ENCODE peak calls at places on chromosomes 2 and 18, in seven cellular contexts. H is CD8-positive, alpha-beta T cell; N is endothelial cell of umbilical vein; X is cardiac muscle cell; C is A549; U is heart right ventricle; E is colonic mucosa. A is an unnamed sample.

GRCh38 chr2:182173944-182174622 is 188.4 kb downstream of the PPP1R1C start:
- DNase-seq in H (no peak), X (no peak), U (no peak), E (no peak), N (no peak), C (no peak), A (no peak)

GRCh38 chr2:237704476-237705224 is 77.3 kb downstream of the LRRFIP1 start:
- DNase-seq in H (peak), E (no peak), X (peak), C (no peak), N (peak), U (no peak), A (no peak)

GRCh38 chr2:207692206-207693065 is 19.0 kb upstream of the CCNYL1 start:
- DNase-seq in X (peak), U (no peak), N (peak), E (peak), H (peak), C (peak), A (no peak)

GRCh38 chr2:67733517-67733916 is 329.3 kb downstream of the C1D start:
- DNase-seq in E (no peak), X (peak), H (no peak), U (peak), N (peak), C (peak), A (no peak)

GRCh38 chr2:216858312-216858711 is 1.6 kb downstream of the TNP1 start:
- DNase-seq in N (no peak), H (no peak), U (no peak), C (no peak), E (no peak), X (no peak), A (no peak)

GRCh38 chr2:108583903-108584520 is 49.7 kb downstream of the LIMS1 start:
- DNase-seq in C (peak), E (peak), N (peak), H (peak), X (peak), U (no peak), A (no peak)

GRCh38 chr2:10449838-10450691 is 1.9 kb upstream of the ODC1 start:
- DNase-seq in C (peak), E (peak), H (no peak), X (peak), U (no peak), N (no peak), A (no peak)

GRCh38 chr2:105114551-105114950 is 76.7 kb downstream of the MRPS9 start:
- DNase-seq in H (no peak), C (peak), U (no peak), E (no peak), N (peak), X (peak), A (no peak)

GRCh38 chr2:67701011-67701410 is 303.9 kb downstream of the ETAA1 start:
- DNase-seq in U (no peak), H (no peak), N (no peak), X (no peak), C (no peak), E (no peak), A (no peak)

GRCh38 chr18:58373486-58373885 is 255.4 kb downstream of the ALPK2 start:
- DNase-seq in H (no peak), C (no peak), U (no peak), X (no peak), E (no peak), N (no peak), A (no peak)

GRCh38 chr18:69367104-69367503 is 33.6 kb upstream of the DOK6 start:
- DNase-seq in H (no peak), X (no peak), C (no peak), E (no peak), N (no peak), U (no peak), A (no peak)

GRCh38 chr2:109612991-109613921 is 510 bp downstream of the SEPTIN10 start:
- DNase-seq in H (no peak), E (peak), X (peak), C (peak), U (peak), N (peak), A (no peak)

GRCh38 chr2:42095923-42096408 is 48.1 kb downstream of the PKDCC start:
- DNase-seq in C (peak), U (peak), X (peak), E (peak), H (peak), N (peak), A (no peak)

GRCh38 chr2:181440919-181441318 is 16.3 kb upstream of the ITGA4 start:
- DNase-seq in U (no peak), X (no peak), C (no peak), N (no peak), E (no peak), H (no peak), A (no peak)

GRCh38 chr2:176653856-176654443 is 384.7 kb downstream of the MTX2 start:
- DNase-seq in X (peak), C (peak), H (peak), N (peak), U (peak), E (peak), A (peak)

GRCh38 chr2:24317491-24317920 is 42.8 kb downstream of the ITSN2 start:
- DNase-seq in C (no peak), U (peak), X (peak), N (peak), E (no peak), H (no peak), A (no peak)

GRCh38 chr2:236168110-236169067 is at the start of gene GBX2:
- DNase-seq in C (peak), X (peak), H (no peak), N (peak), E (peak), U (no peak), A (peak)

GRCh38 chr2:236170678-236171212 is 2.6 kb upstream of the GBX2 start:
- DNase-seq in C (no peak), U (no peak), E (no peak), H (no peak), X (no peak), N (no peak), A (no peak)

GRCh38 chr2:236167297-236168109 is 683 bp downstream of the GBX2 start:
- DNase-seq in H (no peak), N (peak), E (no peak), U (no peak), C (peak), X (peak), A (no peak)

GRCh38 chr2:236169741-236170654 is 1.8 kb upstream of the GBX2 start:
- DNase-seq in C (no peak), N (no peak), X (no peak), H (no peak), E (no peak), U (no peak), A (no peak)

DNA sequence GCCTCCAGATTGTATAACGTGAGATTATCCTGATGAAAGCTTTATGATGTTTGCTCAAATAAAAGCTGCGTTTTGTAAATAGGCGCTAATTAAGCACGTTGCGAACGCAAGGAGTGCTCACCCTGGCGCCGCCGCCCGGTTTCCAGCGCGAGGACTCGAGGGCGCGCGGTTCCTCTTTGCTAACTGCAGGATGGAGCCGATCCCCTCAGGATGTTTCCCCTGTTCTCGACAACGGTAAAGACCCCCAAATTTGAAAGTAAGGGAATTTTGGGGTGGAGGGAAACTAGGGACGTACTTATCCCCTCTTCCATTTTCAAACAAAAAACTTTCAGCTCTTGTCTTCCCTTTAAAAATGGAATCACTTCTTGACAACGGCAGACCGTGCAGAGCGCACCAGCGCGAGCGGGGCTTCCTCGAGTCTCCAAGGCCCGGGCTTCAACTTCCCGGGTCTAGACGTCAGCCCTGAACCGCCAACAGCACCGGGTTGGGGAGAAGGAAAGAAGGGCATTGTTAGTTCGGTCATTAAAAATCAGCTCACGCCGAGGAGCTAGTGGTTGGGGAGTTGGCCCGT is 1.1 kb upstream of the GBX2 start:
- DNase-seq in N (peak), X (no peak), C (no peak), E (no peak), U (no peak), H (no peak), A (no peak)
- H3K4me3 ChIP-seq in N (peak), X (no peak), C (no peak), E (no peak), U (no peak), H (no peak), A (no peak)

DNA sequence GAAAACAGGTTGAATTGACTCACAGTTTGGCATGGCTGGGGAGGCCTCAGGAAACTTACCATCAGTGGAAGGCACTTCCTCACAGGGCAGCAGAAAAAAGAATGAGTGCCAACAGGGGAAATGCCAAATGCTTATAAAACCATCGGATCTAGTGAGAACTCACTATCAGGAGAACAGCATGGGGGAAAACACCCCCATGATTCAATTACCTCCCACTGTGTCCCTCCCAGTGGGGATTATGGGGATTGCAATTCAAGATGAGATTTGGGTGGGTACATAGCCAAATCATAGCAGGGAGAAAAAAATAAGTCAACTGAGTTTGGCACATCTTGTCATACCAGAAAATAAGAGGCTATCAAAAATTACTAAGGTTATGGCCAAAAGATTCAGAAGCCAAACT is 96.3 kb downstream of the TRIP12 start:
- DNase-seq in E (no peak), C (no peak), U (no peak), X (no peak), H (no peak), N (peak), A (no peak)
- TF ChIP-seq CTCF in E (no peak), C (no peak), U (no peak), X (no peak), H (no peak), N (no peak), A (no peak)

GRCh38 chr2:69639246-69639645 is 4.3 kb downstream of the AAK1 start:
- DNase-seq in U (no peak), X (no peak), H (no peak), E (no peak), C (no peak), N (no peak), A (no peak)
- H3K27ac ChIP-seq in U (no peak), X (no peak), H (no peak), E (no peak), C (no peak), N (no peak), A (no peak)

DNA sequence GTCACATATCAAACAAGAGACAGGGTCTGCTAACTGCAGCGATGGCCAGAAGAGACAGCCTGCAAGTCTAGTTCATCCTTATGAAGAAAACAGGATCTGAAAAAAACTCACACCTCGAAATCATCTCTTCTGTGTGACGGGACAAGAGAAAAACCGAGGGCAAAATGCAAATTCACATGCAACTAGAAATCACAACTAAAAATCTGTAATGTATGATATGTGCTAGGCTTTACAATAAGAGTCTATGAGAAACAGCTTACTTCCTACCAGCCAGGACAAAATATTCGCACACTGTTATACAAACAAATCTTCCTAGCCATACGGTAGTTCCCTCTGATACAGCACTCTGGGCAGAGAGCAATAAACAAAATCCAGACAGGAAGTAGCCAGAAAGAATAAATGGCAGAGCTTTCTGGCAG is 48.8 kb downstream of the ANKRD44 start:
- DNase-seq in U (no peak), C (no peak), X (peak), N (peak), E (no peak), H (no peak), A (no peak)
- H3K4me3 ChIP-seq in U (no peak), C (no peak), X (no peak), N (no peak), E (no peak), H (peak), A (no peak)

GRCh38 chr2:119025762-119026351 is 83.9 kb downstream of the MARCO start:
- DNase-seq in N (no peak), C (no peak), X (no peak), U (no peak), E (no peak), H (no peak), A (no peak)

GRCh38 chr2:119029297-119029696 is 87.3 kb downstream of the MARCO start:
- DNase-seq in U (no peak), H (no peak), E (no peak), X (no peak), N (no peak), C (no peak), A (no peak)

GRCh38 chr2:119025013-119025412 is 83.0 kb downstream of the MARCO start:
- DNase-seq in C (no peak), E (no peak), X (peak), U (no peak), N (no peak), H (no peak), A (no peak)

GRCh38 chr2:119024568-119024967 is 82.6 kb downstream of the MARCO start:
- DNase-seq in C (no peak), E (no peak), H (no peak), X (no peak), N (no peak), U (no peak), A (no peak)

DNA sequence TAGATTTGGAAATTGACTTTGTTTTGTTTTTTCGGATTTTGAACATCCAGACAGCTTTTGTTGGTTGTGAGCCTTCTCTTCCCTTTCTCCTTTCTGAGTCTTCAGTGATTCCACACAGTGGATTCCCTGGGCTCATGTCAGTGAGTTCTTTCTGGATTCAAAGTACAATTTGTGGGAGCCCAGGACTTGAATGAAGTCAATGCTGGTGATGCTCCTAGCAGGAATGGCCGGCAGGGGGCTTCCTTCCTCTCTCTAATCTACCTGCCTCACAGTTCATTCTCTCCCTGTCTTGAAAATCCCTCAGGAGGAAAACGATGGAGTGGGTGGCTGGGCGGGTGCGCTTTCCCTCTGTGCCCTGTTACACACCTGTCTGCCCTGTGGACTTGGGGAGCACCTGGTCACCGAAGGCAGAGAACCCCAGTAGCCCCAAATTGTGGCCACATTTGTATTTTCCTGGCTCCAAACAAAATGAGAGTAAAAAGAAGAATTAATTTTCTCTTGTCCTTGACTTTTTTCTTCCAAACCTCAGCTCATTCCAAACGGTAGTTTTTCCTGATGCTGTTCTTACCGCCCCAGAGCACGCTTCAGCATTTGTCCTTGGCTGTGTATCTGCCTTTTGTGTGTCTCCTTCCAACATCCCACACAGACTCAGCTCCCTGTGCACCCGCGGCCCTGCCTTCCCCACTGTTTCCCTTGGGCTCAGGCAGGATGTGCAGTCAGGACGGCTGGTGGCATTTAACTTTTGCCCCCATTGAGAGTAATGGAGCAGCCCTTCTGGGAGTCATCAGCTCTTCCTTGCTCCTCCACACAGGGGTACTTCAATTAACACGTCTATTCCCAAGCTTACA is 86.6 kb downstream of the MARCO start:
- DNase-seq in U (no peak), C (peak), X (peak), H (no peak), E (peak), N (peak), A (no peak)
- TF ChIP-seq CTCF in U (peak), C (peak), X (peak), H (no peak), E (peak), N (peak), A (no peak)

GRCh38 chr2:120598416-120598815 is 137.3 kb upstream of the GLI2 start:
- DNase-seq in H (no peak), X (no peak), N (no peak), E (no peak), U (no peak), C (no peak), A (no peak)
- H3K27ac ChIP-seq in H (no peak), X (no peak), N (no peak), E (no peak), U (no peak), C (no peak), A (no peak)

A was measured in dorsolateral prefrontal cortex.